ENCODE peak calls at places on chromosome 1, in four cellular contexts. M is left lung, H is fibroblast of mammary gland, D is progenitor cell of endocrine pancreas. B is an unnamed sample.
A peak's percentile ranks its signal among the peaks of the same experiment; 100 is the strongest.

GRCh38 chr1:55584521-55585401 is 369.6 kb upstream of the USP24 start:
- DNase-seq in D (no peak), M (no peak), H (peak; percentile 55), B (no peak)

GRCh38 chr1:54884135-54884586 is 2.8 kb downstream of the DHCR24 start:
- DNase-seq in H (peak; percentile 68), D (no peak), M (no peak), B (no peak)

GRCh38 chr1:155128469-155128754 is 736 bp downstream of the EFNA1 start:
- DNase-seq in M (no peak), D (no peak), H (no peak), B (no peak)

GRCh38 chr1:65066766-65067490 is 81.1 kb upstream of the AK4 start:
- DNase-seq in H (peak; percentile 71), D (peak; percentile 47), M (peak; percentile 96), B (peak; percentile 76)

GRCh38 chr1:10045480-10046355 is 13.0 kb downstream of the UBE4B start:
- DNase-seq in M (no peak), D (no peak), H (peak; percentile 48), B (no peak)

GRCh38 chr1:109466440-109467300 is at the start of gene SYPL2:
- DNase-seq in M (peak; percentile 86), D (peak; percentile 48), H (peak; percentile 20), B (no peak)

GRCh38 chr1:223143760-223144248 is 756 bp upstream of the TLR5 start:
- DNase-seq in M (peak; percentile 80), D (no peak), H (no peak), B (no peak)

GRCh38 chr1:226984521-226985238 is 44.6 kb downstream of the COQ8A start:
- DNase-seq in H (no peak), D (no peak), M (no peak), B (peak; percentile 62)

GRCh38 chr1:8679411-8679800 is 138.0 kb downstream of the RERE start:
- DNase-seq in H (peak; percentile 49), D (no peak), M (no peak), B (no peak)

GRCh38 chr1:63073530-63074306 is 248.6 kb upstream of the FOXD3 start:
- DNase-seq in M (no peak), H (no peak), D (no peak), B (no peak)

GRCh38 chr1:109444376-109444775 is 18.1 kb upstream of the PSMA5 start:
- DNase-seq in H (peak; percentile 36), M (no peak), D (no peak), B (no peak)

DNA sequence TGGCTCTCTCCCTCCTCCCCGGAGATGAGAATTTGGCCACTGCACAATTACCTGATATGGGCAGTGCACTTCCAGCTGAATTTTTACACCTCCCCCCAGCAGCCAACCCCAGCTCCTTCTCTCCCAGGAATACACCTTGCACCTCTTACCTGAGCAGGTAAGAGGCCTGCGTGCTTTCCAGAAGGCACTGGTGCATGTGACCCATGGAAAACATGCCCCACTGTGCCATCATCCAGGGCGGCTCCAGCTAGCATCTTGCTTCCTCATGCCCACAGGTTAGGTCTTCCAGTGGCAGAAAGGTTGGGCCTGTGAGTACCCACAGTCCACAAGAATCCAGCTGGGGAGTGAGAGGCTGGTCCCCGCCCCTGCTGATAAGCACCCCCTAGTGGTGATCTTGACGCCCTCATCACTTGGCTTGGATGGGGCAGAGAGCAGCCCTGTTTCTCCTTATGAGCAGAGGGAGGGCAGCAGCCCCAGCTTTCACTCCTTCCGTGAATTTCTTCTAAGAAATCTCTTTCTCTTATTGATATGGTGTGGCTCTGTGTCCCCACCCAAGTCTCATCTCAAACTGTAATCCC is 57.8 kb downstream of the EDARADD start:
- DNase-seq in D (no peak), H (peak; percentile 7), M (no peak), B (no peak)
- TF ChIP-seq CTCF in D (peak; percentile 40), H (peak; percentile 26), M (peak; percentile 18), B (peak; percentile 51)

GRCh38 chr1:28789412-28789811 is 22.6 kb upstream of the OPRD1 start:
- DNase-seq in M (no peak), D (no peak), H (no peak), B (no peak)

GRCh38 chr1:28789816-28790215 is 22.2 kb upstream of the OPRD1 start:
- DNase-seq in M (no peak), H (no peak), D (no peak), B (no peak)

GRCh38 chr1:28796321-28797213 is 15.4 kb upstream of the OPRD1 start:
- DNase-seq in M (no peak), H (no peak), D (no peak), B (no peak)

GRCh38 chr1:28790384-28791035 is 21.5 kb upstream of the OPRD1 start:
- DNase-seq in M (no peak), D (no peak), H (peak; percentile 5), B (no peak)

DNA sequence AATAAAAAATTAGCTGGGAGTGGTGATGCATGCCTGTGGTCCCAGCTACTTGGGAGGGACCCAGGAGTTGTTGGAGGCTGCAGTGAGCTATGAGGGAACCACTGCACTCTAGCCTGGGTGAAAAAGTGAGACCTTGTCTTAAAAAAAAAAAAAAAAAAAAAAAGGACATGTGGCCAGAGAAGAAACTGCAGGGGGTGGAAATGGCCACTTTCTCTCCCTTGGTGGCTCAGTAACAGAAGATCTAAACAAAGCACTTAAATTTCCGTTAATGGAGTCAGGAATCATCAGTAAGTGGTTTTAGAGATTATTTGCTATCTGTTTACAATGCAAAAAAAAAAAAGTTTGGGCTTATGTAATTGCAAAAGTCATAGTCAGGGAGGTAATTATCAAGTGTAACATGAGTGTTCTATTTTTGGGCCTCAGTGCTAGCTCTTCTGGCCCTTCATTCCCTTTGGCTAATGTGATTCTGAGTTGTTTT is 19.3 kb upstream of the OPRD1 start:
- DNase-seq in M (no peak), H (no peak), D (no peak), B (no peak)
- TF ChIP-seq CTCF in M (no peak), H (peak; percentile 7), D (peak; percentile 39), B (peak; percentile 65)

DNA sequence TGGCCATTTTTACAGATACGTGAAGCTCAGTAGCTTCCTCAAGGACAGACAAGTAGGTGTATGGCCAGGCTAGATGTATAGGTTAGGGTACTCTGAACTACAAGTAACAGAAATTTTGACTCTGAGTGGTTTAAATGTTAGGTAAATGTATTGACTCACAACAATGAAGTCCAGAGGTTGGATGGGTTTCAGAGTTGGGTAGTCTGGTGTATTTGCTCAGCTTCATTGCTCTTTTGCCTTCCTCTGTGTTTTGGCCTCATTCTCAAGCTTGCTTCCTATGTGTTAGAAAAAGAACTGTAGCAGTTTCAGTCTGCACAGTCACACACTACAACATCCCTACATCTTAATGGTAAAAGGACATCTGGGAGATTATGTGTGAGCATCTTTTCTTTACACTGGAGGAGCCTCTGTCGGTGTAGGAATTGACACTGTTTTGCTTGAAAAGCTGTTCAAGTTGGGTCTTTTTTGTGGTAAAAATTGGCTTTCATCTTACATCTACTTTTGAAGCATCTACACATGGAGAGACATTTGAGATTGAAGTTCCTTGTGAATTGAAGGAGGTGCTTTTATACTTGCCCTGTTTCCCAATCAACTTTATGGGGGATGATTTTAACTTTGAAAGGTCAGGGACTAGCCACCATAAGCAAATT is 64.4 kb downstream of the MAST2 start:
- DNase-seq in M (no peak), D (no peak), H (no peak), B (no peak)
- TF ChIP-seq CTCF in M (no peak), D (no peak), H (no peak), B (no peak)

DNA sequence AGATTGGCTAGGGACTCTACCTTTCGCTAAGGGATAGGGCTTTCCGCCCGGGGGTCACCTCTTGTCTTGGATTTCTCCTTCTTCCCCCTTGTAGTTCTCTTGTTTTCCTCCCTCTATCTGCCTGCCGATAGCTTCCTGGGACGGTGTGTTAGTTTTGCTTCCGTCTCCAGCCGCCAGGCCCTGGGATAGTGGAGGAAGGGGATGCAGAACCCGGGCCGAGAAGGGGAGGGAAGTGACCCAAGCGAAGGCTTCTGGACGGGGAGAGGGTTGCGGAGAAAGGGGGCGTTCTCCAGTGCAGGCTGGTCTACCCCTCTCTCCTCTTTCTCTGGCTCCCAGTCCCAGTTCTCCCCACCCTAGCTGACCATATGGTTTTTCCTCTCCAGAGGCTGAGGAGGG is 871 bp downstream of the TUFT1 start:
- DNase-seq in H (no peak), D (peak; percentile 19), M (no peak), B (no peak)
- TF ChIP-seq CTCF in H (no peak), D (no peak), M (no peak), B (peak; percentile 24)

GRCh38 chr1:6090288-6090687 is 44.6 kb downstream of the KCNAB2 start:
- DNase-seq in D (no peak), M (peak; percentile 76), H (no peak), B (no peak)
- TF ChIP-seq CTCF in D (no peak), M (no peak), H (no peak), B (no peak)

DNA sequence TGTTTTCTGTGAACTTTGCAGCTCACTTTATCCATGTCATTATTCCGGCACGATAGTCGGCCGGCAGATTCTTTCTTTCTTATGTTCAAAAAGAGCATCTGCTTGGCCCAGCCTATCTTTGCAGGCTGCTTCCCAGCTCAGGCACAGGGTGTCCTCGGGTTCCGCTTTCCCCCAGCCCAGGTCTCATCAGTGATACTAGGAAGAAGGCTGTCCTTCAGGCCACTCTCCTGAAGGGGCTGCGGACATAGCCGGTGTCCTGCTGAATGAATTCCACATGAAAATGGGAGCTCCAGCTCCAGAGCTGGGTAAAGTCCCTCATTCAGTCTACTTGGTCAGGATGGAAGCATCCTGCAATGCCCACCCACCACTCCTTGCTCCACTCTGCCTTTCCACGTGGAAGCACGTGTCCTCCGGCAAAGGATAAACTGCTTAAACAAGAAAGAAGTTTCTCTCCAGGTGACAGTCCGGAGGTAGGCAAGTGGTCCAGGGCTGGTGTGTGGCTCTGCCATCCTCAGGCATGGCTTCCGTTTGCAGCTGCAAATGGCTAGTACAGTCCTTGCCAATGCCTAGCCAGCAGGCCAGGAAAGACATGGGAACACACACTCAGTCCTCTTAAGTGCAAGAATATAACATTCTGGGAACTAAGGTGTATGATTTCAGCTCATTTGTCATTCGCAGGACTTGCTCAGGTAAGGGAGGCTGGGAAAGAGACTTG is 161.0 kb downstream of the TRIM33 start:
- DNase-seq in M (no peak), H (no peak), D (no peak), B (peak; percentile 48)
- TF ChIP-seq CTCF in M (no peak), H (no peak), D (no peak), B (no peak)

DNA sequence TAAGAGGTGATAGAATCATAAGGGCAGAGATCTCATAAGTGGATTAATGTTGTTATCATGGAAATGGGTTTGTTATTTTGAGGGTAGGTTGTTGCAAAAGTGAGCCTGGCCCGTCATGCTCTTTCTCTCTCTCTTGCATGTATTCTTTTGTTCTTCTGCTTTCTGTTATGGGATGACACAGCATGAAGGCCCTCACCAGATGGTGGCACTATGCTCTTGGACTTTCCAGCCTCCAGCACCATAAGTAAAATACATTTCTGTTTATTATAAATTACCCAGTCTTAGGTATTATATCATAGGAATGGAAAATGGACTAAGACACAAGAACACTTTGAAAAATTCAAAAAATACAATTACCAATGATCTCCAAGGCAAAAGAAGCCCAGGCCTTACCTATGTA is 676.1 kb downstream of the PTPRU start:
- DNase-seq in H (peak; percentile 32), D (no peak), M (no peak), B (no peak)
- TF ChIP-seq CTCF in H (peak; percentile 29), D (peak; percentile 9), M (no peak), B (peak; percentile 38)

GRCh38 chr1:205809469-205809868 is 3.5 kb downstream of the SLC41A1 start:
- DNase-seq in D (no peak), H (no peak), M (no peak), B (no peak)
- TF ChIP-seq CTCF in D (no peak), H (no peak), M (no peak), B (no peak)

GRCh38 chr1:44608141-44608540 is 66.1 kb downstream of the TMEM53 start:
- DNase-seq in M (no peak), D (no peak), H (no peak), B (no peak)
- TF ChIP-seq CTCF in M (no peak), D (peak; percentile 23), H (peak; percentile 34), B (peak; percentile 38)